ENCODE peak calls at places on chromosomes 16 and 17, in seven cellular contexts. M is T-helper 9 cell; Q is NCI-H1105 treated with DMSO at 0.1 percent for 48 hours; E is COR-L47; L is NCI-H460; I is ascending aorta; W is effector memory CD8-positive, alpha-beta T cell. Z is an unnamed sample.

GRCh38 chr17:36850794-36851193 is 86.5 kb upstream of the LHX1 start:
- DNase-seq in M (no peak), Q (no peak), E (no peak), L (no peak), I (no peak), W (no peak), Z (peak; percentile 58)

GRCh38 chr16:65327346-65327745 is 205.5 kb upstream of the CDH11 start:
- DNase-seq in M (no peak), Q (no peak), E (no peak), L (no peak), I (no peak), W (no peak), Z (no peak)

GRCh38 chr16:68070249-68070725 is 14.9 kb upstream of the NFATC3 start:
- DNase-seq in M (no peak), Q (no peak), E (no peak), L (no peak), I (no peak), W (no peak), Z (no peak)

GRCh38 chr16:88022076-88023042 is 71.1 kb downstream of the BANP start:
- DNase-seq in M (no peak), Q (no peak), E (no peak), L (no peak), I (no peak), W (no peak), Z (no peak)

GRCh38 chr17:42667088-42667951 is 8.2 kb downstream of the TUBG2 start:
- DNase-seq in M (no peak), Q (no peak), E (no peak), L (peak; percentile 84), I (peak; percentile 84), W (no peak), Z (peak; percentile 88)

GRCh38 chr17:50545306-50545705 is 1.7 kb upstream of the SPATA20 start:
- DNase-seq in M (no peak), Q (no peak), E (no peak), L (no peak), I (no peak), W (no peak), Z (no peak)

GRCh38 chr16:65767125-65767524 is 599.4 kb upstream of the CDH5 start:
- DNase-seq in M (no peak), Q (no peak), E (no peak), L (no peak), I (no peak), W (no peak), Z (no peak)

GRCh38 chr16:66902648-66903543 is 15.8 kb downstream of the CDH16 start:
- DNase-seq in M (no peak), Q (no peak), E (no peak), L (no peak), I (no peak), W (no peak), Z (no peak)

GRCh38 chr17:5264930-5265329 is 17.2 kb upstream of the RABEP1 start:
- DNase-seq in M (no peak), Q (no peak), E (no peak), L (no peak), I (no peak), W (no peak), Z (no peak)

GRCh38 chr17:20955437-20956323 is 87.1 kb downstream of the USP22 start:
- DNase-seq in M (no peak), Q (no peak), E (no peak), L (no peak), I (no peak), W (no peak), Z (no peak)

GRCh38 chr17:740240-741055 is 8.1 kb downstream of the TLCD3A start:
- DNase-seq in M (no peak), Q (no peak), E (no peak), L (no peak), I (no peak), W (no peak), Z (no peak)

GRCh38 chr17:68196394-68197090 is 51.3 kb upstream of the AMZ2 start:
- DNase-seq in M (no peak), Q (no peak), E (no peak), L (no peak), I (no peak), W (no peak), Z (peak; percentile 29)

GRCh38 chr16:62041401-62041800 is 5.2 kb upstream of the CDH8 start:
- DNase-seq in M (no peak), Q (no peak), E (peak; percentile 70), L (peak; percentile 67), I (no peak), W (no peak), Z (peak; percentile 66)

GRCh38 chr17:57986841-57987581 is 1.0 kb downstream of the VEZF1 start:
- DNase-seq in M (peak; percentile 30), Q (no peak), E (no peak), L (no peak), I (peak; percentile 75), W (no peak), Z (peak; percentile 56)

GRCh38 chr17:81910840-81911276 is 341 bp downstream of the PCYT2 start:
- DNase-seq in M (no peak), Q (no peak), E (no peak), L (no peak), I (no peak), W (no peak), Z (peak; percentile 53)

Z was measured in AG20443.